ENCODE peak calls at places on chromosomes 4 and X, in six cellular contexts. One of them, this sample, is unnamed.

GRCh38 chr4:5054532-5054931 is 3.3 kb downstream of the STK32B start:
- DNase-seq in GM12878: no peak
- DNase-seq in GM12891: no peak
- DNase-seq in esophagus muscularis mucosa: peak
- DNase-seq in sigmoid colon: no peak
- DNase-seq in suprapubic skin: no peak
- DNase-seq in this sample: peak

GRCh38 chr4:139694522-139694921 is 28.9 kb downstream of the MGST2 start:
- DNase-seq in GM12878: no peak
- DNase-seq in GM12891: no peak
- DNase-seq in esophagus muscularis mucosa: no peak
- DNase-seq in sigmoid colon: no peak
- DNase-seq in suprapubic skin: no peak
- DNase-seq in this sample: no peak

GRCh38 chr4:31290836-31291235 is 570.7 kb downstream of the PCDH7 start:
- DNase-seq in GM12878: peak
- DNase-seq in GM12891: no peak
- DNase-seq in esophagus muscularis mucosa: no peak
- DNase-seq in sigmoid colon: no peak
- DNase-seq in suprapubic skin: no peak
- DNase-seq in this sample: no peak

GRCh38 chr4:184335520-184335919 is 117.8 kb upstream of the ENPP6 start:
- DNase-seq in GM12878: no peak
- DNase-seq in GM12891: no peak
- DNase-seq in esophagus muscularis mucosa: no peak
- DNase-seq in sigmoid colon: no peak
- DNase-seq in suprapubic skin: no peak
- DNase-seq in this sample: no peak

GRCh38 chr4:155403886-155404285 is 27.1 kb upstream of the MAP9 start:
- DNase-seq in GM12878: no peak
- DNase-seq in GM12891: no peak
- DNase-seq in esophagus muscularis mucosa: peak
- DNase-seq in sigmoid colon: no peak
- DNase-seq in suprapubic skin: no peak
- DNase-seq in this sample: no peak

GRCh38 chr4:108113229-108113628 is 55.5 kb downstream of the LEF1 start:
- DNase-seq in GM12878: no peak
- DNase-seq in GM12891: no peak
- DNase-seq in esophagus muscularis mucosa: no peak
- DNase-seq in sigmoid colon: no peak
- DNase-seq in suprapubic skin: no peak
- DNase-seq in this sample: no peak

GRCh38 chrX:130728208-130728607 is 174.8 kb downstream of the ENOX2 start:
- DNase-seq in GM12878: no peak
- DNase-seq in GM12891: no peak
- DNase-seq in esophagus muscularis mucosa: no peak
- DNase-seq in sigmoid colon: no peak
- DNase-seq in suprapubic skin: no peak
- DNase-seq in this sample: no peak

GRCh38 chrX:81215685-81216084 is 13.8 kb downstream of the SH3BGRL start:
- DNase-seq in GM12878: no peak
- DNase-seq in GM12891: no peak
- DNase-seq in esophagus muscularis mucosa: no peak
- DNase-seq in sigmoid colon: no peak
- DNase-seq in suprapubic skin: no peak
- DNase-seq in this sample: no peak

GRCh38 chr4:41538017-41538733 is at the start of gene LIMCH1:
- DNase-seq in GM12878: no peak
- DNase-seq in GM12891: no peak
- DNase-seq in esophagus muscularis mucosa: peak
- DNase-seq in sigmoid colon: peak
- DNase-seq in suprapubic skin: peak
- DNase-seq in this sample: no peak

GRCh38 chrX:65720580-65720979 is 53.1 kb downstream of the MSN start:
- DNase-seq in GM12878: no peak
- DNase-seq in GM12891: no peak
- DNase-seq in esophagus muscularis mucosa: no peak
- DNase-seq in sigmoid colon: no peak
- DNase-seq in suprapubic skin: no peak
- DNase-seq in this sample: no peak

GRCh38 chr4:26081795-26082498 is 167.9 kb downstream of the SMIM20 start:
- DNase-seq in GM12878: no peak
- DNase-seq in GM12891: no peak
- DNase-seq in esophagus muscularis mucosa: no peak
- DNase-seq in sigmoid colon: no peak
- DNase-seq in suprapubic skin: no peak
- DNase-seq in this sample: no peak

GRCh38 chrX:1486177-1486576 is 33.5 kb upstream of the ASMTL start:
- DNase-seq in GM12878: no peak
- DNase-seq in GM12891: no peak
- DNase-seq in esophagus muscularis mucosa: no peak
- DNase-seq in sigmoid colon: peak
- DNase-seq in suprapubic skin: no peak
- DNase-seq in this sample: no peak

GRCh38 chr4:45293335-45293734 is 567.0 kb upstream of the GNPDA2 start:
- DNase-seq in GM12878: no peak
- DNase-seq in GM12891: no peak
- DNase-seq in esophagus muscularis mucosa: no peak
- DNase-seq in sigmoid colon: no peak
- DNase-seq in suprapubic skin: no peak
- DNase-seq in this sample: no peak

GRCh38 chrX:86369847-86370630 is 221.8 kb downstream of the DACH2 start:
- DNase-seq in GM12878: no peak
- DNase-seq in GM12891: no peak
- DNase-seq in esophagus muscularis mucosa: no peak
- DNase-seq in sigmoid colon: no peak
- DNase-seq in suprapubic skin: no peak
- DNase-seq in this sample: no peak

GRCh38 chrX:140053841-140054240 is 88.5 kb upstream of the CXorf66 start:
- DNase-seq in GM12878: no peak
- DNase-seq in GM12891: no peak
- DNase-seq in esophagus muscularis mucosa: no peak
- DNase-seq in sigmoid colon: no peak
- DNase-seq in suprapubic skin: no peak
- DNase-seq in this sample: no peak

GRCh38 chr4:85994576-85994975 is 365.3 kb downstream of the MAPK10 start:
- DNase-seq in GM12878: no peak
- DNase-seq in GM12891: no peak
- DNase-seq in esophagus muscularis mucosa: no peak
- DNase-seq in sigmoid colon: no peak
- DNase-seq in suprapubic skin: no peak
- DNase-seq in this sample: no peak

DNA sequence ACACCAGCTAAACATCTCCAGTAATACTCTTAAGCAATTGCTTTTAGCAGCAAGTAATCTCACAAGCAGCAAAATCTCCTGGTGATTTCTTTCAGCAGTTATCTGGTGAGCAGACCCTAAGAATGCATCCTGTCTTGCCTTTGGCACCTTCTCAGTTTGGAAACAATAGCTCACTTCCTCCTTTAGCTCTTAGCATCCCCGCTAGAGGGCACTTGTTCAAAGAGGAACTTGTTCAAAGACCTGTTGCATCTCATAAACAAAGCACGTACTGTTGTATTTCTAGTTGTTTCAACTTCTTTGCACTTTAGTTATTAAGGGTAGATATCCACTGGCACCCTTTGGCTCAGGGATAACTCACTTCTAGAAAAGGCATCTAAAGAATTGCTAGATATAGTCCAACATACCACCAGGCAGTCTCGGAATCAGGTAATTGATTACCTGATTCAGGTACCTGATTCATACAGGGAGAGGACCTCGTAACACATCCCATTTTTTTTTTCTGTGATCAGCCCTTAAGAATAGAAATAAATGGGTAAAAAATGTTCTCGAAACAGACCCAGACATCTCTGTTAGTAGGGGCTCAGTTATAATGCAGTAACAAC is 81.9 kb upstream of the QRFPR start:
- DNase-seq in GM12878: no peak
- DNase-seq in GM12891: peak
- DNase-seq in esophagus muscularis mucosa: no peak
- DNase-seq in sigmoid colon: no peak
- DNase-seq in suprapubic skin: no peak
- DNase-seq in this sample: no peak
- TF ChIP-seq POLR2AphosphoS5 in GM12878: no peak
- TF ChIP-seq POLR2AphosphoS5 in GM12891: no peak
- TF ChIP-seq POLR2AphosphoS5 in esophagus muscularis mucosa: no peak
- TF ChIP-seq POLR2AphosphoS5 in sigmoid colon: no peak
- TF ChIP-seq POLR2AphosphoS5 in suprapubic skin: no peak
- TF ChIP-seq POLR2AphosphoS5 in this sample: no peak

GRCh38 chrX:53688300-53688699 is 1.8 kb upstream of the HUWE1 start:
- DNase-seq in GM12878: no peak
- DNase-seq in GM12891: no peak
- DNase-seq in esophagus muscularis mucosa: no peak
- DNase-seq in sigmoid colon: no peak
- DNase-seq in suprapubic skin: no peak
- DNase-seq in this sample: no peak

GRCh38 chrX:53683556-53684414 is 2.7 kb downstream of the HUWE1 start:
- DNase-seq in GM12878: peak
- DNase-seq in GM12891: peak
- DNase-seq in esophagus muscularis mucosa: peak
- DNase-seq in sigmoid colon: peak
- DNase-seq in suprapubic skin: peak
- DNase-seq in this sample: no peak

GRCh38 chrX:53685711-53686110 is 808 bp downstream of the HUWE1 start:
- DNase-seq in GM12878: no peak
- DNase-seq in GM12891: no peak
- DNase-seq in esophagus muscularis mucosa: no peak
- DNase-seq in sigmoid colon: no peak
- DNase-seq in suprapubic skin: no peak
- DNase-seq in this sample: no peak

GRCh38 chrX:53684415-53685192 is 1.9 kb downstream of the HUWE1 start:
- DNase-seq in GM12878: no peak
- DNase-seq in GM12891: no peak
- DNase-seq in esophagus muscularis mucosa: no peak
- DNase-seq in sigmoid colon: no peak
- DNase-seq in suprapubic skin: no peak
- DNase-seq in this sample: no peak

DNA sequence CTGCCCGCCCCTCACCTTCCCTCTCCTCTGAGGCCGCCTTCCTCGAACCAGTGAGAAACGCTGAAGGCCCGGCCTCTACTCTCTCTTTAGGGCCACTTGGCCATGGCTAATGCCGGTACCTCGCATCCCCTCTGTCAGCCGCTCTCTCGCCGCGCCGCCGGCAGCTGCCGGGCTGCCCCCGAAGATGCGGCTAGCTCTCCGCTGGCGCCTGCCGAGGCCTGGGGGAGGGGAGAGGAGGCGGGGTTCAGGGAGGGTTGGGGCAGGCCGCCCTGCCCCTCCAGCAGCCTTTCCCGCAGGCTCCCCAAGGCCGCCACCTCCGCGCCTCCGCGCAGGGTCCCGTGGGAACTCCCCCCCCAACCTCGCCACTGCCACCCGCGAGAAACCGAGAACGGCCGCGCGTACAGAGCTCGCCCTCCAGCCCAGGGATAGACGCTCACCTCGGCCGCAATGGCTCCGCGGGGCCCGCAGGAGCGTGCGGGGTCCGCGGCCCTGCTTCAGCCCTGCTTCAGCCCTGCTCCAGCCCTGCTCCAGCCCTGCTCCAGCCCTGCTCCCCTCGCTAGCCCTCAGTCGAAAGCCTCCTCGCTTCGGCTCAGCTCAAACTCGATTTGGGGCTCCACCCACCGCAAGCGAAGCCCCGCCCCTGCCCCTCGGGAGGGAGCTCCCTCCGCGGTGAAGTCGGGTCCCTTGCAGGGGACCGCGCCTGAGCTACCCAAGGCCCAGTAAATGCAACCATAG is at the start of gene HUWE1:
- DNase-seq in GM12878: no peak
- DNase-seq in GM12891: no peak
- DNase-seq in esophagus muscularis mucosa: peak
- DNase-seq in sigmoid colon: peak
- DNase-seq in suprapubic skin: peak
- DNase-seq in this sample: no peak
- TF ChIP-seq POLR2A in GM12878: peak
- TF ChIP-seq POLR2A in GM12891: peak
- TF ChIP-seq POLR2A in esophagus muscularis mucosa: no peak
- TF ChIP-seq POLR2A in sigmoid colon: no peak
- TF ChIP-seq POLR2A in suprapubic skin: no peak
- TF ChIP-seq POLR2A in this sample: peak

GRCh38 chr4:8470451-8471024 is 30.0 kb downstream of the TRMT44 start:
- DNase-seq in GM12878: no peak
- DNase-seq in GM12891: no peak
- DNase-seq in esophagus muscularis mucosa: no peak
- DNase-seq in sigmoid colon: no peak
- DNase-seq in suprapubic skin: no peak
- DNase-seq in this sample: no peak

GRCh38 chr4:8467016-8467415 is 26.4 kb downstream of the TRMT44 start:
- DNase-seq in GM12878: no peak
- DNase-seq in GM12891: no peak
- DNase-seq in esophagus muscularis mucosa: no peak
- DNase-seq in sigmoid colon: no peak
- DNase-seq in suprapubic skin: no peak
- DNase-seq in this sample: no peak

GRCh38 chr4:8469550-8469949 is 29.0 kb downstream of the TRMT44 start:
- DNase-seq in GM12878: no peak
- DNase-seq in GM12891: no peak
- DNase-seq in esophagus muscularis mucosa: no peak
- DNase-seq in sigmoid colon: no peak
- DNase-seq in suprapubic skin: no peak
- DNase-seq in this sample: no peak

GRCh38 chr4:8471211-8471875 is 30.8 kb downstream of the TRMT44 start:
- DNase-seq in GM12878: no peak
- DNase-seq in GM12891: no peak
- DNase-seq in esophagus muscularis mucosa: no peak
- DNase-seq in sigmoid colon: no peak
- DNase-seq in suprapubic skin: no peak
- DNase-seq in this sample: no peak

DNA sequence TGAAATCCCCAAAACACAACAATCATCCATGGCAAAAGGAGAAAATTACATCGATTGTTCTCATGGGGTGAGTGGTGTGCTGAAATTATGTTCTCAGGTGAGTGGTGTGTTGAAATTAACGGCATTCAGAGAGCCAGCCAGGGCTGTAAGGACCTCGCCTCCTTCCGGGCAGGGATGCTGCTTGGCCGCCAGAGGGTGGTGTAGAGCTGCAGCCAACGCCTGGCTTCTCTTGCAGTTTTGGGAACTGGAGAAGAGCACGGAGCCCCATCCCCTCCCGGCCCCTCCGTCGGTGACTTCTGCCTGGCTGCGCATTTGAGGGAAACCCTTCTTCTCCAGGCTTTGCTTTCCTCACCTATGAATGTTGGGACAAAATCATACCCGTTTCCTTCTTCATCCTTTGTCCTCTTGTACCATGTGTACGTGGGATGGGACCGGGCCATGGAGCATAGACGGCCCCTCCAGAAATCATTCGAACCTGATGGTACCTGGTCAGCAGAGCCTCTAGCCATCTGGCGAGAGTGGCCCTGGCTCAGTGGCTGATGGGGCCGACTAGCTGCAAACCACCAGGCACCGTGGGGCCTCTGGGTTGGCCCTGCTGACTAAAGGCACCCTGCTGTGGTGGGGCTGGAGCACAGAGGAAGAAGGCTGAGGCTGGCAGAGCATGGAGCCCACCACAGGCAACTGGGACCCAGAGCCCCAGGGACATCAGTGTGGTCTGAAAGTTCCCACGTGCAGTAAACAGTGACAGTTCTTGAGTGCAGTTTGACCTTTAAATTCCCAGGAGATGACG is 28.4 kb downstream of the TRMT44 start:
- DNase-seq in GM12878: peak
- DNase-seq in GM12891: peak
- DNase-seq in esophagus muscularis mucosa: no peak
- DNase-seq in sigmoid colon: peak
- DNase-seq in suprapubic skin: no peak
- DNase-seq in this sample: no peak
- TF ChIP-seq POLR2AphosphoS5 in GM12878: peak
- TF ChIP-seq POLR2AphosphoS5 in GM12891: no peak
- TF ChIP-seq POLR2AphosphoS5 in esophagus muscularis mucosa: peak
- TF ChIP-seq POLR2AphosphoS5 in sigmoid colon: no peak
- TF ChIP-seq POLR2AphosphoS5 in suprapubic skin: no peak
- TF ChIP-seq POLR2AphosphoS5 in this sample: no peak

GRCh38 chr4:10326075-10326474 is 131.2 kb downstream of the ZNF518B start:
- DNase-seq in GM12878: no peak
- DNase-seq in GM12891: no peak
- DNase-seq in esophagus muscularis mucosa: no peak
- DNase-seq in sigmoid colon: no peak
- DNase-seq in suprapubic skin: no peak
- DNase-seq in this sample: no peak
- TF ChIP-seq POLR2A in GM12878: no peak
- TF ChIP-seq POLR2A in GM12891: no peak
- TF ChIP-seq POLR2A in esophagus muscularis mucosa: no peak
- TF ChIP-seq POLR2A in sigmoid colon: no peak
- TF ChIP-seq POLR2A in suprapubic skin: no peak
- TF ChIP-seq POLR2A in this sample: no peak

This sample was measured in vagina.